ENCODE peak calls at places on chromosomes 13 and 19, in four cellular contexts. Q, T, O and H are unnamed samples.

GRCh38 chr13:72121466-72121865 is 254.5 kb upstream of the DACH1 start:
- DNase-seq in O (no peak), Q (no peak), T (no peak), H (no peak)

GRCh38 chr13:79782541-79783216 is 301.7 kb downstream of the NDFIP2 start:
- DNase-seq in T (peak; percentile 51), O (no peak), Q (peak; percentile 14), H (peak; percentile 93)

GRCh38 chr13:25570185-25570584 is 198.4 kb downstream of the ATP8A2 start:
- DNase-seq in Q (no peak), O (no peak), T (no peak), H (no peak)

GRCh38 chr19:17429661-17430101 is 9.8 kb downstream of the MVB12A start:
- DNase-seq in Q (no peak), O (no peak), T (no peak), H (no peak)

GRCh38 chr13:59531571-59532091 is 632.1 kb downstream of the DIAPH3 start:
- DNase-seq in Q (peak; percentile 3), T (no peak), O (peak; percentile 56), H (peak; percentile 98)

GRCh38 chr13:94700051-94700535 is 12.3 kb downstream of the SOX21 start:
- DNase-seq in O (no peak), Q (no peak), T (no peak), H (no peak)

GRCh38 chr13:95100525-95101121 is 200.6 kb downstream of the ABCC4 start:
- DNase-seq in T (no peak), Q (peak; percentile 41), O (no peak), H (peak; percentile 61)

GRCh38 chr13:83121904-83122303 is 760.4 kb downstream of the SLITRK1 start:
- DNase-seq in Q (no peak), T (no peak), O (no peak), H (no peak)

GRCh38 chr19:52590728-52591127 is 20.6 kb downstream of the ZNF701 start:
- DNase-seq in Q (no peak), O (no peak), T (no peak), H (no peak)

GRCh38 chr13:33053397-33054066 is 37.3 kb downstream of the KL start:
- DNase-seq in T (no peak), Q (peak; percentile 85), O (no peak), H (no peak)

GRCh38 chr19:5515737-5516136 is 52.0 kb downstream of the TINCR start:
- DNase-seq in Q (no peak), T (no peak), O (no peak), H (no peak)

GRCh38 chr13:67299072-67299635 is 69.0 kb upstream of the PCDH9 start:
- DNase-seq in O (no peak), T (no peak), Q (no peak), H (peak; percentile 37)

GRCh38 chr19:3135961-3136683 is at the start of gene GNA15:
- DNase-seq in T (no peak), Q (no peak), O (no peak), H (no peak)

GRCh38 chr13:66635526-66635925 is 594.6 kb downstream of the PCDH9 start:
- DNase-seq in O (no peak), Q (no peak), T (no peak), H (peak; percentile 89)

GRCh38 chr19:16899566-16900075 is 10.8 kb downstream of the F2RL3 start:
- DNase-seq in O (peak; percentile 70), T (no peak), Q (peak; percentile 22), H (peak; percentile 16)

GRCh38 chr13:24700539-24700938 is 20.3 kb downstream of the ATP12A start:
- DNase-seq in T (no peak), Q (no peak), O (no peak), H (no peak)

GRCh38 chr13:76735641-76736040 is 150.6 kb downstream of the KCTD12 start:
- DNase-seq in O (no peak), T (no peak), Q (no peak), H (no peak)

GRCh38 chr19:49933643-49934042 is 4.3 kb upstream of the NUP62 start:
- DNase-seq in T (no peak), O (no peak), Q (no peak), H (no peak)
- H3K9ac ChIP-seq in T (no peak overlapping the region), O (no peak overlapping the region), Q (no peak overlapping the region), H (no peak overlapping the region)

GRCh38 chr13:19601749-19602725 is 31.4 kb upstream of the MPHOSPH8 start:
- DNase-seq in O (peak; percentile 48), T (peak; percentile 9), Q (peak; percentile 58), H (peak; percentile 52)
- TF ChIP-seq JUN in O (no peak), T (no peak), Q (peak; percentile 39), H (no peak)

GRCh38 chr19:45421953-45422498 is 1.7 kb downstream of the ERCC1 start:
- DNase-seq in O (no peak), Q (no peak), T (no peak), H (no peak)
- H3K9ac ChIP-seq in O (no peak overlapping the region), Q (no peak overlapping the region), T (no peak overlapping the region), H (no peak overlapping the region)

DNA sequence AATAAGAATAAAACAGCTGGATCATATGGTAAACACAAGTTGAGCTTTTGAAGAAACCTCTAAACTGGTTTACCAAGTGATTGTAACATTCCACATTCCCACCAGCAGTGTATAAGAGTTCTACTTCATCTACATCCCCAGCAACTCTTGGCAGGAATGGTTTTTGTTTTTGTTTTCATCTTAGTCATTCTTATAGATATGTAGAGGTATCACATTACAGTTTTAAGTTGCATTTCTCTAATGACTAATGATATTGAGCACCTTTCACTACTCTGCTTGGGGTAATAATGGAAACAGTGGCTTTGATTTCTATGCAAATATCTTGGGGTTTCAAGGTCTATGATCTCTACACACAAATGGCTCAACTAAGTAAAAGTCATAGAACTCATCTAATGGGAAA is 614.5 kb downstream of the TBC1D4 start:
- DNase-seq in Q (no peak), O (no peak), T (no peak), H (peak; percentile 7)
- TF ChIP-seq JUN in Q (no peak), O (no peak), T (no peak), H (no peak)

DNA sequence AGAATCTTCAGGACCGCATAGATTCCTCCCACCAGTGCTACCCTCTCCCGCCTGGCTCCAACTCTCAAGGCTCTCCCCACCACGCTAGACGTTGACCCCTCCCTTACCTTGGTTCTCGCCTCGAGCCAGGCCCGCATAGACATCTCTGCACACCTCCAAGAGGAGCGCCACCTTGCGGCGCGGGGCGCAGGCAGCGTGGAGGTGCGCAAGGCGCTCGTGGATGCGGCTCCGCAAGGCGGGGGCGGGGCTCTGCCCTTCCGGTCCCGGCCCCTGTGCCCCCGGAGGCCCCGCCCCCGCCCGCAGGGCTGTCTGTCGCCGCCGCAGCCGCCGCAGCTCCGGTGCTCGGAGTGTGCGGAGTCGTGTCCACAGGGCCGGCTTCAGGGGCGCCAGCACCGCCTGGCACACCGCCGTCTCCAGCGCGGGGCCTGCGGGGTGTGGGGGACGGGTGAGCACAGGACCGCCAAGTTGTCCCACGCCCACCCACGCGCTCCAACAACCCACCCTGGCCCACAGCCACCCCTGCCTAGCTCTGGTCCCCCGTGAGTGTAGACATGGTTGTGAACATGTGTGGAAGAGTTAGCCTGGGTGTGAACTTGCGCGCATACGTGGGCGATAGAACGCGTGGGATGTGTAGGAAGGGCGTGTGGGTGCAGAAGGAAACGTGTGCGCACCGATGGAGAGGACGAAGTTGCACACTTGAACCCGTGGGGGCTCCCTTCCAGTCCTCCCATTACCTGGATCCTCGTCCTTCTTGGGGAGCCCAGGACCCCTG is 8.1 kb downstream of the RINL start:
- DNase-seq in O (no peak), T (no peak), Q (no peak), H (peak; percentile 61)
- H3K9ac ChIP-seq in O (no peak overlapping the region), T (no peak overlapping the region), Q (no peak overlapping the region), H (no peak overlapping the region)